ENCODE peak calls at places on chromosomes 1 and 21, in nine cellular contexts. S, N, R, G, V, E, J, A and Q are unnamed samples.

GRCh38 chr1:53317651-53318539 is 10.0 kb downstream of the LRP8 start:
- DNase-seq in A (no peak), G (no peak), N (no peak), J (no peak), R (no peak), E (no peak), V (no peak), S (no peak), Q (no peak)

GRCh38 chr1:174314433-174314832 is 133.3 kb upstream of the GPR52 start:
- DNase-seq in A (no peak), S (no peak), R (no peak), E (no peak), G (no peak), V (no peak), J (no peak), N (no peak), Q (no peak)

GRCh38 chr1:15881961-15882360 is 34.5 kb downstream of the SPEN start:
- DNase-seq in G (no peak), E (no peak), A (no peak), V (no peak), R (no peak), J (no peak), N (no peak), S (no peak), Q (no peak)

GRCh38 chr1:18009061-18009728 is 98.4 kb upstream of the IGSF21 start:
- DNase-seq in A (no peak), G (no peak), V (no peak), N (no peak), S (no peak), J (no peak), E (no peak), R (peak), Q (no peak)

GRCh38 chr1:147598631-147599361 is 57.5 kb downstream of the BCL9 start:
- DNase-seq in J (no peak), N (peak), R (no peak), G (no peak), V (peak), A (peak), E (no peak), S (no peak), Q (no peak)

GRCh38 chr1:182580736-182581135 is 8.3 kb downstream of the RNASEL start:
- DNase-seq in A (no peak), R (no peak), N (no peak), V (no peak), J (no peak), E (no peak), S (no peak), G (no peak), Q (no peak)

GRCh38 chr1:239261521-239261920 is 124.8 kb upstream of the CHRM3 start:
- DNase-seq in V (no peak), E (no peak), A (no peak), R (no peak), J (no peak), S (no peak), N (no peak), G (no peak), Q (no peak)

GRCh38 chr1:70961374-70961773 is 86.2 kb downstream of the PTGER3 start:
- DNase-seq in A (no peak), J (no peak), V (no peak), G (no peak), E (no peak), R (no peak), N (no peak), S (no peak), Q (no peak)

GRCh38 chr1:156157506-156157905 is 4.1 kb downstream of the SEMA4A start:
- DNase-seq in E (no peak), G (no peak), J (peak), N (no peak), R (no peak), S (no peak), V (no peak), A (no peak), Q (no peak)

GRCh38 chr1:39272027-39272790 is 67.7 kb downstream of the MACF1 start:
- DNase-seq in E (peak), A (no peak), J (peak), N (no peak), G (peak), R (peak), S (peak), V (peak), Q (peak)

GRCh38 chr1:32263744-32264143 is 12.7 kb downstream of the LCK start:
- DNase-seq in J (no peak), S (no peak), A (no peak), E (no peak), G (no peak), R (no peak), N (no peak), V (no peak), Q (no peak)

GRCh38 chr1:157431751-157432150 is 120.6 kb downstream of the FCRL5 start:
- DNase-seq in A (peak), N (no peak), V (peak), J (no peak), E (no peak), S (peak), R (no peak), G (no peak), Q (no peak)

GRCh38 chr1:175885247-175885646 is 141.9 kb upstream of the TNR start:
- DNase-seq in V (peak), G (no peak), N (no peak), R (no peak), J (no peak), S (peak), E (peak), A (peak), Q (no peak)

GRCh38 chr21:25506887-25507286 is 100.4 kb downstream of the MRPL39 start:
- DNase-seq in R (no peak), E (peak), J (no peak), N (no peak), S (peak), A (peak), G (no peak), V (peak), Q (no peak)

GRCh38 chr1:13769212-13769611 is 69.2 kb downstream of the PRDM2 start:
- DNase-seq in J (no peak), V (no peak), R (no peak), S (no peak), A (no peak), G (no peak), N (no peak), E (no peak), Q (no peak)

GRCh38 chr1:199124351-199124750 is 485.5 kb downstream of the PTPRC start:
- DNase-seq in V (no peak), N (no peak), E (no peak), S (peak), G (no peak), J (no peak), R (no peak), A (peak), Q (no peak)

GRCh38 chr1:214670098-214670497 is 67.1 kb downstream of the CENPF start:
- DNase-seq in V (peak), G (no peak), R (no peak), E (no peak), J (no peak), N (peak), A (peak), S (peak), Q (no peak)

DNA sequence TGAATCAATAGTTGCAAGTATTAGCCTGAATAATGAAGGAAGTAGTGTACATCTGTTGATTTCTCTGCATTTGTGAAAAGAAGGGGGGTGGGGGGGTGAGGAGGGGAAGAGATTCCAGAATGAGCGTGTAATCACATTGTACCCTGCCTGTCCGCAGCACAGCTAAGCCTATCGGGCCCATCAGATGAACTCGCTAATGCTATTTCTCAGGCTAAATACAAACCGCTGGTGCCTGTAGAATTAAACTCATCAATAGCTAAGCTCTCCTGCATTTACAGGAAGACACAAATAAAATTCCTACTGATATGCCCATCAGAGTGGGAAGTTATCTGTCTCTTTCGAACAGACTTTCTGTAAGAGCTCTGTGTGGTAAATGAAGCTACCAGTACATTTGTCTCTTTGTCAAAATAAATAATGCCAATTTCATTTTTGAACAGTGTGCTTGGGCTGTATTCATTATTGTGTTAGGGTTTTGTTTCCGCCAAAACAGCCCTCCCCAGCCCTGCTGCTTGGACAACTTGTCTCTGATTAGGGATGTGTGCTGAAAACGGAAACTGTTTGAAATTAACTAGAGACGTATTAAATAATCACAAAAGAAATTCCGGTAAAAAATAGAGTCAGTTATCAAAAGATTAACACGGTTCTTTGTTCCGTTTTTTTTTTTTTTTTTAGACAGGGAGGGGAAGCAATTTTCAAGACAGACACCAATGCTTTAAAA is 305.4 kb downstream of the TTLL7 start:
- DNase-seq in J (no peak), E (no peak), S (peak), R (peak), A (peak), N (no peak), G (no peak), V (peak), Q (no peak)
- H3K4me3 ChIP-seq in J (no peak), E (no peak), S (peak), R (no peak), A (peak), N (peak), G (no peak), V (peak), Q (no peak)

DNA sequence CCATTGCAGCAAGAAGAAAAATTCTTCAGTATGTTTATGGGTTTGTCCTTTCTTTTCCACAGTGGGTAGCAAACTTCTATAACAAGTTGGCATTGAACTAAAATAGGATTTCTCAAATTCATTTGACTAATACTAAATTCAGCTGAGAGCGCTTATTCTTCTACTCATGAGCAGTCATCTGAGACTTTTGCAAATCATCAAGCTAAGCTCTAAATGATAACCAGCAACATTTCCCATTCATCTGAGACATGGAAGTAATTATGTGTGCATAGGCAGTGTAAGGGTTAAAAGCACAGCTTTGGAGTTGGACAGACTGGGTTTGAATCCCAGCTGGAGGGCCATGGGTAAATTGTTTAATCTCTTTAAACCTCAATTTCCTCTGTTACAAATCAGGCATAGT is 18.3 kb upstream of the CNR2 start:
- DNase-seq in R (no peak), E (no peak), N (no peak), S (no peak), A (no peak), G (no peak), J (no peak), V (no peak), Q (no peak)
- H3K4me3 ChIP-seq in R (no peak), E (no peak), N (no peak), S (no peak), A (peak), G (no peak), J (no peak), V (peak), Q (no peak)

GRCh38 chr21:42465008-42465878 is 30.8 kb downstream of the RSPH1 start:
- DNase-seq in N (no peak), V (no peak), E (no peak), G (peak), S (peak), A (no peak), R (peak), J (no peak), Q (peak)

GRCh38 chr21:42469272-42469671 is 26.8 kb downstream of the RSPH1 start:
- DNase-seq in N (no peak), S (no peak), V (no peak), G (peak), J (peak), A (no peak), E (no peak), R (no peak), Q (no peak)

GRCh38 chr21:42468511-42469131 is 27.4 kb downstream of the RSPH1 start:
- DNase-seq in G (peak), J (no peak), S (no peak), N (no peak), A (no peak), V (no peak), E (no peak), R (peak), Q (no peak)

GRCh38 chr21:42467613-42467983 is 28.4 kb downstream of the RSPH1 start:
- DNase-seq in E (no peak), R (no peak), A (no peak), J (no peak), G (no peak), N (no peak), S (no peak), V (no peak), Q (no peak)

GRCh38 chr21:42466700-42467612 is 29.1 kb downstream of the RSPH1 start:
- DNase-seq in J (no peak), N (no peak), G (peak), S (peak), E (no peak), R (peak), A (peak), V (peak), Q (no peak)
- H3K4me3 ChIP-seq in J (no peak), N (no peak), G (no peak), S (no peak), E (no peak), R (no peak), A (no peak), V (no peak), Q (no peak)

GRCh38 chr21:46161180-46161799 is 5.9 kb upstream of the FTCD start:
- DNase-seq in A (no peak), N (peak), G (no peak), R (no peak), V (no peak), S (no peak), E (no peak), J (no peak), Q (peak)
- H3K4me3 ChIP-seq in A (no peak), N (no peak), G (no peak), R (no peak), V (no peak), S (no peak), E (no peak), J (no peak), Q (no peak)

DNA sequence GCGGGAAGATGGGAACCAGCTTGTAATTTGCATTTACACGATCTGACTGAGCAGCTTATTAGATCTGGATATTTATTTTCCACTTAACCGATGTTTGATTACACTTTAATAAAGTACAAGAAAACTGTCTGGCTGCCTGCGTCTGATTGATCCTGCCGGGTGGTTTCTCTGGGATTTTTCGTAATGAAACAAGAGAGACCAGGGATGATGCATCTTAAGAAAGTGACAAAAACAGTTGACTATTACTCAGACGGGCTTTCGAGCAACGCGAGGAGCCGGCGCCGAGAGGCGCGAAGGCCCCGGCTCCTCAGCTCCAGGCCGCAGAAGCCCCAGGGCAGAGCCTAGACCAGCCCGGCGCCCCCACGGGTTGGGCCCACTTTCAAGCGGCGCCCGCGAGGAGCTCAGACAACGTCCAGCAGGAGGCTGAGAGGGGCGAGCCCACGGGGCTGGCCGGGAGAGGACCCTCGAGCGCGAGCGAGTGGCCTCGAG is 118.1 kb upstream of the BARHL2 start:
- DNase-seq in E (no peak), A (peak), N (no peak), S (no peak), R (peak), V (peak), J (no peak), G (no peak), Q (no peak)
- H3K4me3 ChIP-seq in E (no peak), A (peak), N (no peak), S (no peak), R (no peak), V (no peak), J (no peak), G (no peak), Q (no peak)